ENCODE peak calls at places on chromosomes 4 and X, in seven cellular contexts. P, Q, I, A, C, B and L are unnamed samples.

GRCh38 chr4:118329849-118330248 is 23.0 kb downstream of the PRSS12 start:
- DNase-seq in C (no peak), A (no peak), Q (no peak), I (no peak), B (no peak), P (no peak), L (no peak)

GRCh38 chr4:104966349-104967033 is 180.2 kb upstream of the TET2 start:
- DNase-seq in P (peak), A (no peak), B (no peak), C (no peak), I (no peak), Q (no peak), L (no peak)

GRCh38 chrX:140391313-140391712 is 113.6 kb downstream of the SOX3 start:
- DNase-seq in B (no peak), P (no peak), I (no peak), A (no peak), Q (no peak), C (no peak), L (no peak)

GRCh38 chr4:93764647-93765246 is 63.8 kb upstream of the ATOH1 start:
- DNase-seq in A (no peak), B (no peak), C (no peak), I (peak), P (no peak), Q (no peak), L (no peak)

GRCh38 chr4:95155759-95156451 is 392.9 kb downstream of the UNC5C start:
- DNase-seq in B (no peak), P (no peak), A (no peak), Q (no peak), C (no peak), I (peak), L (no peak)

GRCh38 chr4:119014658-119015057 is 121.0 kb upstream of the MYOZ2 start:
- DNase-seq in B (no peak), C (no peak), P (no peak), I (no peak), A (no peak), Q (no peak), L (no peak)

GRCh38 chr4:6855692-6856297 is 53.8 kb upstream of the TBC1D14 start:
- DNase-seq in A (no peak), P (no peak), B (no peak), C (no peak), I (no peak), Q (no peak), L (peak)

GRCh38 chr4:39446842-39447573 is 11.7 kb downstream of the RPL9 start:
- DNase-seq in P (peak), B (peak), C (peak), A (peak), I (no peak), Q (peak), L (peak)

GRCh38 chr4:95360256-95360903 is 188.4 kb downstream of the UNC5C start:
- DNase-seq in B (no peak), I (no peak), A (no peak), C (no peak), Q (no peak), P (no peak), L (no peak)

GRCh38 chr4:189869236-189869635 is 71.4 kb upstream of the FRG1 start:
- DNase-seq in B (no peak), P (no peak), I (no peak), A (no peak), Q (no peak), C (no peak), L (no peak)

GRCh38 chr4:121041307-121042090 is 30.8 kb downstream of the NDNF start:
- DNase-seq in C (no peak), Q (no peak), P (no peak), B (no peak), A (no peak), I (no peak), L (no peak)

GRCh38 chr4:167176723-167177367 is 57.4 kb downstream of the SPOCK3 start:
- DNase-seq in A (no peak), Q (no peak), P (no peak), B (no peak), C (no peak), I (no peak), L (no peak)

GRCh38 chr4:159017323-159018036 is 85.4 kb upstream of the RAPGEF2 start:
- DNase-seq in Q (no peak), A (no peak), I (no peak), C (no peak), P (no peak), B (no peak), L (no peak)

GRCh38 chr4:36351082-36351666 is 69.8 kb downstream of the DTHD1 start:
- DNase-seq in Q (peak), P (peak), A (no peak), B (peak), C (no peak), I (peak), L (no peak)

GRCh38 chr4:74370912-74371311 is 6.0 kb downstream of the EREG start:
- DNase-seq in C (no peak), B (no peak), A (no peak), Q (no peak), I (peak), P (peak), L (no peak)

GRCh38 chr4:106478152-106478551 is 109.6 kb upstream of the GIMD1 start:
- DNase-seq in P (no peak), A (no peak), I (no peak), C (no peak), B (no peak), Q (no peak), L (no peak)

GRCh38 chr4:5051210-5051691 is at the start of gene STK32B:
- DNase-seq in Q (no peak), C (peak), I (peak), P (peak), B (no peak), A (peak), L (peak)

GRCh38 chr4:98612318-98613250 is 45.8 kb downstream of the TSPAN5 start:
- DNase-seq in C (no peak), A (no peak), P (no peak), I (no peak), B (no peak), Q (no peak), L (no peak)

GRCh38 chr4:34422472-34422871 is 1821.8 kb downstream of the ARAP2 start:
- DNase-seq in A (no peak), Q (no peak), B (no peak), I (no peak), P (no peak), C (no peak), L (no peak)

GRCh38 chrX:115268421-115268820 is 21.1 kb upstream of the LUZP4 start:
- DNase-seq in I (peak), B (no peak), C (no peak), A (no peak), P (no peak), Q (no peak), L (no peak)

GRCh38 chr4:13546855-13547562 is 2.7 kb upstream of the NKX3-2 start:
- DNase-seq in A (no peak), C (no peak), Q (no peak), I (no peak), B (no peak), P (peak), L (no peak)

GRCh38 chr4:163744861-163745260 is 250.4 kb downstream of the TMA16 start:
- DNase-seq in I (no peak), B (no peak), Q (no peak), C (no peak), P (no peak), A (no peak), L (no peak)

GRCh38 chrX:68503830-68504229 is 5.0 kb downstream of the YIPF6 start:
- DNase-seq in C (no peak), P (no peak), I (no peak), B (no peak), Q (no peak), A (no peak), L (no peak)

GRCh38 chr4:11605597-11605996 is 176.9 kb upstream of the HS3ST1 start:
- DNase-seq in B (no peak), C (no peak), P (no peak), A (no peak), Q (no peak), I (no peak), L (no peak)

GRCh38 chr4:188663369-188663768 is 524.1 kb downstream of the TRIML1 start:
- DNase-seq in I (no peak), C (no peak), P (no peak), B (no peak), A (no peak), Q (no peak), L (no peak)

GRCh38 chr4:188660796-188661195 is 521.6 kb downstream of the TRIML1 start:
- DNase-seq in C (no peak), P (no peak), I (no peak), B (no peak), Q (no peak), A (no peak), L (no peak)

GRCh38 chr4:188665466-188665865 is 526.2 kb downstream of the TRIML1 start:
- DNase-seq in P (no peak), B (no peak), Q (no peak), C (no peak), I (no peak), A (no peak), L (no peak)

GRCh38 chr4:188658958-188659522 is 519.8 kb downstream of the TRIML1 start:
- DNase-seq in A (no peak), C (no peak), B (no peak), Q (no peak), I (no peak), P (no peak), L (no peak)

GRCh38 chr4:188661502-188661901 is 522.3 kb downstream of the TRIML1 start:
- DNase-seq in I (no peak), C (no peak), Q (no peak), A (no peak), B (no peak), P (no peak), L (no peak)
- TF ChIP-seq POLR2A in I (no peak), C (no peak), Q (no peak), A (no peak), B (no peak), P (no peak), L (no peak)

DNA sequence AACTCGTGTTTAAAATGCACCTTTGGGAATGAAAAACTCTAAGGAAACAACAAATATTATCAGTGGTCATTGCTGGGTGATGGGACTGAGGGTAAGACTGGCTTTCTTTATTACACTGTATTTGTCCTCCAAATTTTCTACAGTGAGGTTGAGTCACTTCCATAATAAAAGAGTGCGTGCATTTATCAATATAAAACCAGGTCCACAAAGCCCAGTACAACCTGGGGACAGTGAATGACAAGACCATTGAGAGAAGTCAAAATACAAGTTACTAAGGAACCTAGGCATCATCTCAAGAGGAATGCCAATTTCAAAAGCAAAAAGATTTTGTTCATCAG is 76.4 kb downstream of the MAGED4 start:
- DNase-seq in P (no peak), C (no peak), I (peak), A (no peak), Q (no peak), B (no peak), L (no peak)
- H3K4me3 ChIP-seq in P (peak), C (peak), I (peak), A (peak), Q (peak), B (no peak), L (peak)

GRCh38 chrX:48475774-48476577 is at the start of gene FTSJ1:
- DNase-seq in Q (peak), A (peak), B (peak), I (peak), C (peak), P (peak), L (peak)
- TF ChIP-seq POLR2A in Q (no peak), A (no peak), B (peak), I (peak), C (peak), P (peak), L (peak)

GRCh38 chr4:2799971-2800690 is 7.2 kb downstream of the SH3BP2 start:
- DNase-seq in C (no peak), A (no peak), B (no peak), I (no peak), P (peak), Q (no peak), L (peak)
- H3K4me3 ChIP-seq in C (no peak), A (peak), B (no peak), I (no peak), P (no peak), Q (peak), L (peak)

DNA sequence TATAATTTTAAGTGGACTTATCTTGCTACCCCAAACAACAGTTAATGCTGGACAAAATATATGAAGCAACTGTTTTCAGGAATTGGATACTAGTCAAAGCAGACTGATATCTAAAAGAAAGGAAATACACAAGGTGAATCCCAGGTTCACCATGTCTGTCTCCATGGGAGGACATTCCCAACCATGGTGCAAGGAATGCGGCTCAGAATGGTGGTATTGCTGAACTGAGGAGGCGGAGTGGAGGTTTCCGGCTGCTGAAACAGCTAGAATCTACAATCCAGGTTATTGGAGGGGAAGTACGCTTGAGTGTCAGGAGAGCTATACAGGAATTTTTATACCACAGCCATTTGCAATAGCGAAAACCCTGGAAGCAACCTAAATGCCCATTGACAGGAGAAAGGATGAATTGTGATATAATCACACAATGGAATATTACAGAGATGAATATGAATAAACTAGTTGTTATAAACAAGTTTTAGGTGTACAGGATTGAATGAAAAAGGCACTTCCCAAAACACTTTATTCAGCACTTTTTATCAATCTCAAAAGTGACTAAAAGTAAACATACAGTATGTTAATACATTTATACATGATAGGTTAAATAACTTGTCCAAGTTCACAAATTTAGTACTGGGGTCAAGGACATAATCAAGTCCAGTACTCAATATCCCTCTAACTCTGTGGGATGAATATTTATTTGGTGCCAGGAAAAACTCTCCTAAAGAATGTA is 9.0 kb downstream of the HMGB2 start:
- DNase-seq in B (no peak), I (no peak), Q (no peak), P (no peak), A (no peak), C (no peak), L (no peak)
- TF ChIP-seq POLR2A in B (no peak), I (no peak), Q (no peak), P (no peak), A (no peak), C (no peak), L (no peak)

GRCh38 chr4:143359794-143360193 is 23.1 kb downstream of the GAB1 start:
- DNase-seq in C (no peak), Q (no peak), A (no peak), I (no peak), P (no peak), B (no peak), L (no peak)

GRCh38 chr4:143358419-143358818 is 21.7 kb downstream of the GAB1 start:
- DNase-seq in C (no peak), A (no peak), B (no peak), Q (no peak), I (no peak), P (no peak), L (no peak)

GRCh38 chr4:143358923-143359694 is 22.4 kb downstream of the GAB1 start:
- DNase-seq in Q (no peak), B (peak), I (no peak), A (no peak), C (no peak), P (peak), L (no peak)

GRCh38 chr4:143362392-143363046 is 25.8 kb downstream of the GAB1 start:
- DNase-seq in Q (no peak), A (no peak), P (no peak), I (no peak), B (no peak), C (no peak), L (no peak)

GRCh38 chr4:143360838-143361237 is 24.2 kb downstream of the GAB1 start:
- DNase-seq in Q (no peak), B (no peak), C (no peak), I (no peak), A (no peak), P (no peak), L (no peak)
- H3K4me3 ChIP-seq in Q (no peak), B (no peak), C (no peak), I (no peak), A (no peak), P (no peak), L (no peak)

GRCh38 chrX:48909703-48910102 is 1.7 kb downstream of the SLC35A2 start:
- DNase-seq in C (no peak), P (no peak), I (no peak), B (no peak), Q (no peak), A (no peak), L (no peak)
- TF ChIP-seq POLR2A in C (no peak), P (no peak), I (no peak), B (no peak), Q (no peak), A (no peak), L (no peak)

DNA sequence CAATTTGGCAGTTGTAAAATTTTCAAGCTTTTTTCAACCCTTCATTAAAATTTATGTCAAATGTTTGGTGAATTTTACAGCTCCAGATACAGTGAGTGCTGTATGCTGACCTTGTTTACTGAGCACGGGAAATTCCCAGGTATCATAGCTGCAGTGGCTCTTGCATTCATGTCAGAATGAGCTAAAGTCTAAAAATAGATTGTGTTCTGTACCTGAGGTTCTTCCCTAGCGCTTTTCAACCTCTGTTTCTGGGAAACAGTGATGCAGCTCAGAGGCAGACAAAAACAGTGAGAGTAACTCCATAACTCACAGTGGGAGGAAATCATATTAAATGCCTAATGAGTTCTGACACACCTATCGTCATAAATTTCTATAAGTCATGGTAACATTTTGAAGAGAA is 393.8 kb upstream of the GNPDA2 start:
- DNase-seq in A (no peak), P (no peak), B (no peak), C (no peak), I (no peak), Q (no peak), L (no peak)
- H3K4me3 ChIP-seq in A (no peak), P (no peak), B (no peak), C (no peak), I (no peak), Q (no peak), L (peak)

GRCh38 chr4:147733614-147734344 is 1.9 kb downstream of the ARHGAP10 start:
- DNase-seq in B (no peak), I (no peak), C (no peak), A (no peak), Q (no peak), P (no peak), L (peak)
- TF ChIP-seq POLR2A in B (no peak), I (no peak), C (no peak), A (no peak), Q (no peak), P (no peak), L (peak)

DNA sequence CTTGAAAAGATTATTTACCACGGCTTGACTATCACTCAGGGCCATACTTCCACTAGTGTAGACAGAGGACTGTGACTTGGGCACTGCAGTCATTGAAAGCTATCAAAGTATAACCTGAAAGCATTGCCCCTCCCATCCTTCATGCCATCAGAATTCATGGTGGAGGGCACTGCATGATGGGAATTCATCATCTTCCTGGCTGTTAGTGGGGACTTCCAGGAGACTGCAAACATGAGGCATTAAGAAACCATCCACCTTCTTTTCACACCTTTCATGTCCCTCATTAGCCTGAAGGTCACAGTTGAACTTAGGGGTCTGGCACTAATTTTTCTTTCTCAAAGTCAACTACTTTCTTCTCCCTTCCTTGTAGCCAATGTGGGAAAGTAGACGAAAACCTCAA is 25.8 kb downstream of the VSIG4 start:
- DNase-seq in C (no peak), B (no peak), A (no peak), Q (no peak), P (no peak), I (no peak), L (no peak)
- H3K4me3 ChIP-seq in C (no peak), B (no peak), A (no peak), Q (no peak), P (no peak), I (no peak), L (no peak)